ENCODE peak calls at places on chromosome 17, in seven cellular contexts. L, R, C, B, I, Z and Y are unnamed samples.

GRCh38 chr17:72747416-72747815 is 345.1 kb downstream of the SLC39A11 start:
- DNase-seq in C (no peak), R (no peak), Z (no peak), L (no peak), I (no peak), B (no peak), Y (no peak)

GRCh38 chr17:37742114-37742761 is 2.6 kb downstream of the HNF1B start:
- DNase-seq in C (no peak), Z (no peak), I (no peak), R (no peak), L (no peak), B (peak; percentile 75), Y (no peak)

GRCh38 chr17:76844485-76844829 is 23.7 kb upstream of the MGAT5B start:
- DNase-seq in B (no peak), L (no peak), Z (no peak), C (no peak), R (no peak), I (no peak), Y (no peak)

GRCh38 chr17:63945851-63946439 is 13.8 kb upstream of the CD79B start:
- DNase-seq in R (no peak), B (no peak), L (no peak), C (no peak), I (no peak), Z (no peak), Y (no peak)

GRCh38 chr17:8918811-8919210 is 46.7 kb downstream of the PIK3R5 start:
- DNase-seq in L (no peak), I (no peak), Z (peak; percentile 47), R (peak; percentile 13), B (no peak), C (no peak), Y (no peak)

GRCh38 chr17:16987001-16987829 is 15.3 kb upstream of the TNFRSF13B start:
- DNase-seq in Z (no peak), B (no peak), C (no peak), L (no peak), R (no peak), I (no peak), Y (no peak)

GRCh38 chr17:42221886-42222745 is 27.8 kb upstream of the GHDC start:
- DNase-seq in R (peak; percentile 82), L (peak; percentile 33), I (peak; percentile 7), Z (peak; percentile 60), C (peak; percentile 36), B (peak; percentile 71), Y (no peak)

GRCh38 chr17:17446666-17447155 is 30.1 kb upstream of the MED9 start:
- DNase-seq in R (no peak), B (no peak), Z (no peak), L (no peak), I (no peak), C (no peak), Y (no peak)

GRCh38 chr17:81116704-81117103 is 48.6 kb upstream of the PVALEF start:
- DNase-seq in B (no peak), L (no peak), R (no peak), C (no peak), Z (no peak), I (no peak), Y (no peak)

GRCh38 chr17:47687328-47687690 is 6.7 kb upstream of the TBKBP1 start:
- DNase-seq in L (no peak), Z (no peak), I (no peak), B (no peak), R (no peak), C (no peak), Y (no peak)

GRCh38 chr17:77205396-77206124 is 64.8 kb downstream of the SEC14L1 start:
- DNase-seq in B (no peak), C (no peak), Z (no peak), I (no peak), L (no peak), R (no peak), Y (no peak)

GRCh38 chr17:10743316-10744009 is 13.6 kb upstream of the TMEM220 start:
- DNase-seq in C (no peak), B (no peak), R (peak; percentile 56), Z (peak; percentile 82), L (no peak), I (no peak), Y (no peak)

GRCh38 chr17:17682737-17683675 is 1.7 kb downstream of the RAI1 start:
- DNase-seq in L (peak; percentile 78), C (peak; percentile 77), I (no peak), B (peak; percentile 82), R (peak; percentile 86), Z (peak; percentile 90), Y (no peak)

GRCh38 chr17:52524238-52524637 is 365.7 kb upstream of the CA10 start:
- DNase-seq in I (no peak), B (no peak), L (no peak), R (no peak), C (no peak), Z (no peak), Y (no peak)

GRCh38 chr17:77688369-77688768 is 270.1 kb upstream of the TNRC6C start:
- DNase-seq in Z (no peak), I (no peak), C (no peak), B (no peak), L (no peak), R (no peak), Y (no peak)

GRCh38 chr17:6492892-6493674 is 48.8 kb downstream of the PIMREG start:
- DNase-seq in L (no peak), I (no peak), B (no peak), R (no peak), C (no peak), Z (no peak), Y (no peak)

GRCh38 chr17:29748400-29748799 is 125.7 kb upstream of the CORO6 start:
- DNase-seq in B (no peak), R (no peak), Z (no peak), C (no peak), I (no peak), L (no peak), Y (no peak)

GRCh38 chr17:78337244-78338109 is 22.4 kb downstream of the SOCS3 start:
- DNase-seq in C (no peak), Z (peak; percentile 97), R (peak; percentile 78), B (no peak), L (no peak), I (no peak), Y (no peak)

GRCh38 chr17:17091276-17091675 is 49.0 kb downstream of the MPRIP start:
- DNase-seq in R (no peak), L (no peak), I (no peak), B (no peak), C (no peak), Z (no peak), Y (no peak)

GRCh38 chr17:32806646-32807045 is 70.3 kb downstream of the MYO1D start:
- DNase-seq in C (no peak), I (no peak), R (no peak), B (no peak), L (no peak), Z (no peak), Y (no peak)

GRCh38 chr17:32807577-32807976 is 69.3 kb downstream of the MYO1D start:
- DNase-seq in Z (no peak), C (no peak), I (no peak), L (no peak), R (no peak), B (no peak), Y (no peak)

GRCh38 chr17:32814837-32815236 is 62.1 kb downstream of the MYO1D start:
- DNase-seq in I (no peak), L (no peak), C (no peak), B (no peak), R (no peak), Z (no peak), Y (no peak)

GRCh38 chr17:32813021-32813420 is 63.9 kb downstream of the MYO1D start:
- DNase-seq in I (no peak), R (peak; percentile 16), L (no peak), C (no peak), B (no peak), Z (peak; percentile 84), Y (no peak)

DNA sequence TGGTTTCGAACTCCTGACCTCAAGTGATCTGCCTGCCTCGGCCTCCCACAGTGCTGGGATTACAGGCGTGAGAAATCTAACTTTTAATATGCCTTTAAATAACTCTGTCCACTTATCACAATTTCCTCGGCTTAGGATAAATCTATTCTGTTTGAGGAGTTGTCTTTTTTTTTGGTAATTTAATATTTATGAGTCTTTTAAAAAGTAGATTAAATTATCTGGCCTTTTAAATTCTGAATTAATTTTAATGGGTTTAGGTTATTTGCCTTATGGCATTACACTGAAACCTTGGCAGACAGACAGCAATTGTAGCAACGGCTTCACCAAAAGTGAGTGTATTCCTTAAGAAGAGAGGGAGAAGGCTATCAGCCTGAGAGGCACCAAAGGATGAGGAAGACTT is 66.2 kb downstream of the MYO1D start:
- DNase-seq in R (no peak), I (no peak), C (no peak), L (no peak), Z (no peak), B (no peak), Y (no peak)
- H3K4me3 ChIP-seq in R (no peak overlapping the region), I (no peak overlapping the region), C (no peak overlapping the region), L (no peak overlapping the region), Z (no peak overlapping the region), B (no peak overlapping the region), Y (no peak overlapping the region)

GRCh38 chr17:36601303-36602029 is at the start of gene MRM1:
- DNase-seq in B (peak; percentile 96), Z (peak; percentile 87), C (peak; percentile 94), I (peak; percentile 91), L (peak; percentile 91), R (peak; percentile 92), Y (peak; percentile 60)
- TF ChIP-seq CTCF in B (no peak), Z (no peak), C (no peak), I (no peak), L (peak; percentile 30), R (peak; percentile 25), Y (peak; percentile 3)

GRCh38 chr17:50919321-50920040 is 53.3 kb upstream of the TOB1 start:
- DNase-seq in Z (peak; percentile 66), B (peak; percentile 86), I (no peak), C (peak; percentile 86), R (peak; percentile 91), L (no peak), Y (no peak)

GRCh38 chr17:50920041-50920410 is 53.9 kb upstream of the TOB1 start:
- DNase-seq in L (no peak), R (no peak), C (no peak), I (no peak), B (no peak), Z (no peak), Y (no peak)

GRCh38 chr17:50917418-50917743 is 51.2 kb upstream of the TOB1 start:
- DNase-seq in B (peak; percentile 21), L (no peak), R (no peak), Z (no peak), I (no peak), C (no peak), Y (no peak)

GRCh38 chr17:50918071-50918932 is 52.1 kb upstream of the TOB1 start:
- DNase-seq in B (no peak), R (no peak), L (no peak), Z (no peak), C (no peak), I (no peak), Y (no peak)

DNA sequence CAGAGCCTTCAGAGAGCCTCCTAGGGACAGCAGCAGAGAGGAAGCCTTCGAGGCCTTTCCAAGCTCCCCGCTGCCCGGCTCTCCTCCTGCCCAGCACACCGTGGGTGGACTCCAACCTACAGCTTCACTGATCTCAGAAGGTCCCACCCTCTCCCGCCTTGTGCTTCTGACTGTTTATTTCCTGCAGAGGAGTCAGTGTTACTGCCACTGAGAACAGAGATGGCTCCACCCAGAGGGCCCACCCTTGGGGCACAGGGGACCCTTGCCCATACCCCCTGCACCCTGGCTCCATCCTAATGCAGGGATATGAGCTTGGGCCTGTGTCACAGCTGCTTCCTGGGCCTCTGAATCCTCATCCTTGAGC is 52.8 kb upstream of the TOB1 start:
- DNase-seq in B (no peak), R (peak; percentile 21), Z (peak; percentile 21), C (no peak), I (no peak), L (no peak), Y (no peak)
- H3K4me3 ChIP-seq in B (no peak overlapping the region), R (no peak overlapping the region), Z (no peak overlapping the region), C (no peak overlapping the region), I (no peak overlapping the region), L (no peak overlapping the region), Y (no peak overlapping the region)

GRCh38 chr17:82492647-82493516 is 26.6 kb upstream of the FOXK2 start:
- DNase-seq in Z (peak; percentile 84), I (no peak), R (peak; percentile 53), C (no peak), L (no peak), B (no peak), Y (no peak)
- TF ChIP-seq CTCF in Z (no peak), I (no peak), R (no peak), C (no peak), L (no peak), B (no peak), Y (no peak)